ENCODE peak calls at places on chromosomes 5 and 9, in seven cellular contexts. M is tibial nerve, U is lower lobe of right lung, X is fibroblast of lung, D is spleen, P is mammary epithelial cell, J is SK-N-SH. L is an unnamed sample. For H3K4me1, the result is how much of the 10 kb centered on the place peaks cover.

GRCh38 chr9:86667307-86667706 is 280.0 kb downstream of the GAS1 start:
- DNase-seq in M (no peak), U (no peak), X (peak), D (no peak), P (peak), J (no peak), L (no peak)

GRCh38 chr5:180486636-180487149 is 7.5 kb upstream of the CNOT6 start:
- DNase-seq in M (no peak), U (no peak), X (no peak), D (no peak), P (peak), J (no peak), L (peak)

GRCh38 chr5:162721125-162721524 is 653.6 kb downstream of the GABRG2 start:
- DNase-seq in M (no peak), U (no peak), X (no peak), D (no peak), P (no peak), J (no peak), L (no peak)

GRCh38 chr5:31122998-31123950 is 70.2 kb upstream of the CDH6 start:
- DNase-seq in M (no peak), U (no peak), X (peak), D (no peak), P (no peak), J (no peak), L (no peak)

GRCh38 chr5:23389543-23390215 is 117.7 kb upstream of the PRDM9 start:
- DNase-seq in M (no peak), U (no peak), X (no peak), D (no peak), P (no peak), J (no peak), L (no peak)

GRCh38 chr5:132928008-132928407 is 35.4 kb downstream of the AFF4 start:
- DNase-seq in M (no peak), U (no peak), X (no peak), D (no peak), P (no peak), J (no peak), L (no peak)

GRCh38 chr9:125984461-125984860 is 237.3 kb downstream of the PBX3 start:
- DNase-seq in M (no peak), U (no peak), X (no peak), D (no peak), P (no peak), J (no peak), L (no peak)

GRCh38 chr5:140310434-140310833 is 7.5 kb upstream of the PFDN1 start:
- DNase-seq in M (no peak), U (no peak), X (peak), D (no peak), P (no peak), J (no peak), L (no peak)

GRCh38 chr5:9545959-9546851 is at the start of gene SEMA5A:
- DNase-seq in M (peak), U (peak), X (peak), D (peak), P (peak), J (peak), L (peak)

GRCh38 chr5:133848306-133848924 is 120.0 kb downstream of the C5orf15 start:
- DNase-seq in M (no peak), U (no peak), X (peak), D (no peak), P (peak), J (no peak), L (no peak)

GRCh38 chr5:39517800-39518199 is 93.0 kb upstream of the DAB2 start:
- DNase-seq in M (no peak), U (no peak), X (peak), D (no peak), P (peak), J (no peak), L (no peak)

GRCh38 chr9:33375238-33375840 is 27.0 kb downstream of the AQP7 start:
- DNase-seq in M (no peak), U (no peak), X (peak), D (peak), P (no peak), J (no peak), L (no peak)

GRCh38 chr5:111070272-111071134 is 1.0 kb upstream of the TSLP start:
- DNase-seq in M (no peak), U (peak), X (peak), D (no peak), P (no peak), J (no peak), L (no peak)

GRCh38 chr5:64977779-64978178 is 209.0 kb downstream of the CWC27 start:
- DNase-seq in M (no peak), U (no peak), X (peak), D (no peak), P (no peak), J (no peak), L (no peak)

GRCh38 chr9:37675661-37676060 is 24.9 kb downstream of the FRMPD1 start:
- DNase-seq in M (no peak), U (no peak), X (no peak), D (no peak), P (no peak), J (no peak), L (no peak)

GRCh38 chr9:69322256-69322655 is 2.8 kb upstream of the ENTREP1 start:
- DNase-seq in M (no peak), U (no peak), X (no peak), D (no peak), P (no peak), J (no peak), L (no peak)

GRCh38 chr9:113355197-113355596 is 5.9 kb downstream of the BSPRY start:
- DNase-seq in M (no peak), U (no peak), X (no peak), D (no peak), P (no peak), J (no peak), L (no peak)

GRCh38 chr5:171619744-171620143 is 165.9 kb upstream of the SMIM23 start:
- DNase-seq in M (no peak), U (no peak), X (no peak), D (no peak), P (no peak), J (no peak), L (no peak)

GRCh38 chr9:104091028-104091590 is 3.0 kb upstream of the SMC2 start:
- DNase-seq in M (no peak), U (no peak), X (no peak), D (no peak), P (no peak), J (no peak), L (no peak)

GRCh38 chr5:114305402-114306207 is 56.3 kb upstream of the KCNN2 start:
- DNase-seq in M (no peak), U (no peak), X (peak), D (no peak), P (peak), J (no peak), L (no peak)

GRCh38 chr5:15500326-15500958 is 462 bp downstream of the FBXL7 start:
- DNase-seq in M (peak), U (peak), X (peak), D (peak), P (peak), J (no peak), L (no peak)

GRCh38 chr9:93826209-93826608 is 128.9 kb downstream of the BARX1 start:
- DNase-seq in M (no peak), U (peak), X (no peak), D (peak), P (no peak), J (no peak), L (no peak)

GRCh38 chr9:37029776-37030590 is 4.1 kb downstream of the PAX5 start:
- DNase-seq in M (no peak), U (no peak), X (no peak), D (peak), P (peak), J (no peak), L (no peak)

GRCh38 chr5:147708708-147709107 is 73.8 kb downstream of the JAKMIP2 start:
- DNase-seq in M (no peak), U (no peak), X (no peak), D (no peak), P (no peak), J (no peak), L (no peak)

GRCh38 chr5:168528521-168529360 is at the start of gene FBLL1:
- DNase-seq in M (no peak), U (no peak), X (peak), D (no peak), P (no peak), J (peak), L (no peak)

GRCh38 chr5:143435207-143435657 is 31.7 kb upstream of the NR3C1 start:
- DNase-seq in M (no peak), U (no peak), X (no peak), D (no peak), P (no peak), J (no peak), L (no peak)

GRCh38 chr5:50574121-50574520 is 92.3 kb upstream of the PARP8 start:
- DNase-seq in M (no peak), U (no peak), X (no peak), D (no peak), P (no peak), J (no peak), L (no peak)

GRCh38 chr5:172123269-172123692 is 64.7 kb downstream of the STK10 start:
- DNase-seq in M (peak), U (no peak), X (peak), D (no peak), P (no peak), J (peak), L (no peak)

GRCh38 chr5:173796746-173797495 is 91.2 kb upstream of the CPEB4 start:
- DNase-seq in M (no peak), U (no peak), X (no peak), D (no peak), P (no peak), J (no peak), L (no peak)

GRCh38 chr9:115146581-115147021 is 28.6 kb upstream of the TNC start:
- DNase-seq in M (no peak), U (no peak), X (peak), D (no peak), P (peak), J (no peak), L (no peak)

GRCh38 chr5:14416709-14417108 is 164.9 kb upstream of the OTULINL start:
- DNase-seq in M (no peak), U (no peak), X (peak), D (no peak), P (no peak), J (no peak), L (no peak)

GRCh38 chr5:129593525-129593924 is 133.4 kb downstream of the ADAMTS19 start:
- DNase-seq in M (no peak), U (no peak), X (peak), D (no peak), P (no peak), J (no peak), L (no peak)

GRCh38 chr5:32639943-32640342 is 54.6 kb downstream of the SUB1 start:
- DNase-seq in M (no peak), U (no peak), X (peak), D (no peak), P (peak), J (no peak), L (no peak)

GRCh38 chr9:128004011-128004604 is 23.3 kb upstream of the EEIG1 start:
- DNase-seq in M (no peak), U (no peak), X (no peak), D (no peak), P (no peak), J (no peak), L (no peak)
- H3K4me1 ChIP-seq in M (under half), U (under half), X (under half), D (under half), P (under half), J (under half), L (under half)

GRCh38 chr5:10856071-10856470 is 95.0 kb upstream of the DAP start:
- DNase-seq in M (no peak), U (no peak), X (no peak), D (no peak), P (no peak), J (no peak), L (no peak)

GRCh38 chr5:10856646-10857332 is 95.8 kb upstream of the DAP start:
- DNase-seq in M (no peak), U (no peak), X (peak), D (peak), P (peak), J (peak), L (no peak)

GRCh38 chr5:10859393-10860195 is 98.6 kb upstream of the DAP start:
- DNase-seq in M (no peak), U (no peak), X (no peak), D (no peak), P (no peak), J (no peak), L (no peak)

GRCh38 chr5:10858307-10858706 is 97.3 kb upstream of the DAP start:
- DNase-seq in M (no peak), U (no peak), X (no peak), D (no peak), P (no peak), J (no peak), L (no peak)

GRCh38 chr5:10857333-10857723 is 96.3 kb upstream of the DAP start:
- DNase-seq in M (no peak), U (no peak), X (no peak), D (no peak), P (no peak), J (no peak), L (no peak)
- TF ChIP-seq CTCF in M (no peak), U (no peak), X (no peak), D (no peak), P (no peak), J (no peak), L (peak)

GRCh38 chr9:72149231-72149975 is at the start of gene GDA:
- DNase-seq in M (no peak), U (no peak), X (peak), D (no peak), P (peak), J (no peak), L (peak)
- H3K4me3 ChIP-seq in M (peak), U (peak), X (no peak), D (no peak), P (peak), J (no peak), L (peak)

DNA sequence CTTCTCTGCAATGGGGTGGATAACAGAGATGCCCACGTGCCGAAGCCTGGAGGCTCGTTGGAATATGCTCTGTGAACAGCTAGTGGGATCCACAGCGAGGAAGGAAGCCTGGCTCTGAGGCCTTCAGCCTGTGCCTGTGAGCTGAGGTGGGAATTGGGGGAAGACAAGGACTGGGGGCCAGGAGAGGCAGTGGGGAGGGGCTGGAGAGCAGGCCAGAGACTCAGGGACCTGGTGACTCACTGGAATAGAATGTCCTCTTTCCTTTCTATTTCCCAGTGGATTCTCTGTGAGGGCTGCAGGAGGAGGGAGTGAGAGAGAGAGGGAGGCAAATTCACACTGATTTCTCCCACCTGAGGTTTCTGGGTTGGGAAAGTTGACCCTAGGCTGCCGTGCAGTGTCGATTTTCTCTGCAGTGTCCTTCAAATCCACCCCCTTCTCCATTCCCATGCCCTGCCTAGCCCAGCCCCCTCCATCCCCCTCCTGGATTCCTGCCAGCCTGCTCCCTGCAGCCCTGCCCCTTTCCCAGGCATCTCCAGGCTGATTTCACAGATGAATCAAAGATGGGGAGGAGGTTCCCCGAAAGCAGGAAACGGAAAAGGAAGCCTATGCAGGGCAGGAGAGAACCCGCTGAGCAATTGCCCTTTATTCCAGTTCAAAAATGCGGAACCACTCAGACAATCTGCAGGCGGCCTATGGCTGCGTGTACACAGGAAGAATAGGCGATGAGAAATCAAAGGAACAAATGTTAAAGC is 1.4 kb upstream of the SPAAR start:
- DNase-seq in M (peak), U (peak), X (peak), D (no peak), P (peak), J (peak), L (peak)
- H3K4me1 ChIP-seq in M (half or more), U (half or more), X (under half), D (half or more), P (half or more), J (under half), L (under half)

GRCh38 chr5:135559342-135559741 is 19.4 kb downstream of the CXCL14 start:
- DNase-seq in M (no peak), U (no peak), X (no peak), D (peak), P (no peak), J (no peak), L (no peak)
- TF ChIP-seq CTCF in M (no peak), U (no peak), X (no peak), D (no peak), P (no peak), J (no peak), L (no peak)

L was measured in RWPE2.